ENCODE peak calls at places on chromosomes 13 and 19, in seven cellular contexts. W, V, R, D, I, Z and C are unnamed samples.

GRCh38 chr13:54636231-54636630 is 1607.6 kb downstream of the OLFM4 start:
- DNase-seq in D (no peak), Z (no peak), W (no peak), V (no peak), R (no peak), I (no peak), C (no peak)

GRCh38 chr19:9971341-9971897 is 35.1 kb upstream of the OLFM2 start:
- DNase-seq in D (no peak), W (no peak), R (no peak), I (no peak), Z (no peak), V (no peak), C (no peak)

GRCh38 chr19:11414544-11414943 is 4.6 kb downstream of the RGL3 start:
- DNase-seq in W (no peak), V (no peak), Z (no peak), R (no peak), D (no peak), I (no peak), C (no peak)

GRCh38 chr19:50258918-50259372 is 55.5 kb downstream of the MYH14 start:
- DNase-seq in D (no peak), I (no peak), V (no peak), W (no peak), Z (no peak), R (peak; percentile 24), C (no peak)

GRCh38 chr13:48773531-48774275 is 120.0 kb downstream of the CYSLTR2 start:
- DNase-seq in I (no peak), V (no peak), D (no peak), Z (no peak), R (no peak), W (no peak), C (no peak)

GRCh38 chr19:31262673-31263308 is 86.4 kb downstream of the TSHZ3 start:
- DNase-seq in D (no peak), I (no peak), V (no peak), R (no peak), Z (no peak), W (no peak), C (peak; percentile 19)

GRCh38 chr13:27425151-27425917 is 915 bp downstream of the GTF3A start:
- DNase-seq in Z (no peak), I (no peak), D (no peak), R (no peak), V (no peak), W (no peak), C (no peak)

GRCh38 chr19:19217110-19217509 is 5.4 kb downstream of the NCAN start:
- DNase-seq in R (no peak), W (no peak), D (no peak), V (no peak), I (no peak), Z (no peak), C (no peak)

GRCh38 chr19:8397746-8398721 is 7.9 kb downstream of the RAB11B start:
- DNase-seq in I (no peak), V (no peak), R (no peak), D (no peak), W (no peak), Z (no peak), C (peak; percentile 45)

GRCh38 chr19:10222201-10222890 is 8.8 kb downstream of the S1PR2 start:
- DNase-seq in V (no peak), I (no peak), Z (no peak), D (no peak), W (no peak), R (no peak), C (no peak)

GRCh38 chr19:15195381-15195964 is 5.3 kb downstream of the NOTCH3 start:
- DNase-seq in I (no peak), W (no peak), Z (peak; percentile 74), D (peak; percentile 85), V (no peak), R (peak; percentile 29), C (no peak)

GRCh38 chr13:109332501-109333499 is 453.6 kb downstream of the IRS2 start:
- DNase-seq in W (no peak), R (peak; percentile 19), Z (no peak), V (no peak), I (no peak), D (no peak), C (no peak)

GRCh38 chr19:57807541-57807940 is 7.2 kb downstream of the ZNF552 start:
- DNase-seq in D (no peak), R (no peak), I (no peak), W (no peak), Z (no peak), V (no peak), C (no peak)

GRCh38 chr19:16274466-16274865 is 50.2 kb upstream of the KLF2 start:
- DNase-seq in Z (no peak), R (no peak), I (peak; percentile 67), W (no peak), V (no peak), D (no peak), C (no peak)

GRCh38 chr19:30448386-30449130 is 76.4 kb downstream of the ZNF536 start:
- DNase-seq in Z (no peak), D (no peak), V (no peak), W (no peak), I (no peak), R (no peak), C (no peak)

GRCh38 chr13:29435125-29435911 is 160.2 kb downstream of the SLC7A1 start:
- DNase-seq in Z (peak; percentile 40), V (peak; percentile 88), W (peak; percentile 8), D (no peak), R (no peak), I (peak; percentile 25), C (no peak)

GRCh38 chr13:77233159-77233558 is 93.7 kb downstream of the MYCBP2 start:
- DNase-seq in Z (no peak), W (no peak), V (no peak), I (no peak), R (no peak), D (no peak), C (no peak)
- H3K4me1 ChIP-seq in Z (no peaks in the 10 kb centered on the region), W (no peaks in the 10 kb centered on the region), V (no peaks in the 10 kb centered on the region), I (no peaks in the 10 kb centered on the region), R (no peaks in the 10 kb centered on the region), D (no peaks in the 10 kb centered on the region), C (no peaks in the 10 kb centered on the region)

GRCh38 chr19:40718774-40719391 is 2.0 kb downstream of the ITPKC start:
- DNase-seq in W (peak; percentile 54), Z (peak; percentile 64), I (peak; percentile 72), V (peak; percentile 89), R (peak; percentile 93), D (peak; percentile 89), C (peak; percentile 94)
- TF ChIP-seq POLR2A in W (peak; percentile 21), Z (peak; percentile 22), I (peak; percentile 9), V (no peak), R (peak; percentile 41), D (peak; percentile 53), C (no peak)

DNA sequence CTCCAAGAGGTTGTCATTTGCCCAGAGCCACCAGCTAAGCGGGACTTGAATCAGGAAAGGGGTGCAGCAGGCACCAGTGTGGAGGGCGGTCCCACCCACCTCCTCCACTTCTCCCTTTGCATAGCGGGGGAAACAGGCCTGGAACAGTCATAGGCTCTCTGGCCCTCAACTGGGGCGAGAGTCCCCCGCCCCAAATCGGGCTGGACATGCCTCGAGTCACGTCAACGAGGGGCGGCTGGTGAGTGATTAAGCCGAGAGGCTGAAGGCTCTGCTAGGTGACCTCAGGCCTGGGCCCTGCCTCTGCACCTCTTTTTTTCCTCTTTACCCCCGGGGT is 398 bp upstream of the ARRDC2 start:
- DNase-seq in D (no peak), Z (no peak), W (no peak), V (no peak), R (no peak), I (no peak), C (no peak)
- H3K4me1 ChIP-seq in D (no peaks in the 10 kb centered on the region), Z (peaks cover 5% of the 10 kb centered on the region), W (no peaks in the 10 kb centered on the region), V (no peaks in the 10 kb centered on the region), R (peaks cover 23% of the 10 kb centered on the region), I (peaks cover 4% of the 10 kb centered on the region), C (no peaks in the 10 kb centered on the region)

DNA sequence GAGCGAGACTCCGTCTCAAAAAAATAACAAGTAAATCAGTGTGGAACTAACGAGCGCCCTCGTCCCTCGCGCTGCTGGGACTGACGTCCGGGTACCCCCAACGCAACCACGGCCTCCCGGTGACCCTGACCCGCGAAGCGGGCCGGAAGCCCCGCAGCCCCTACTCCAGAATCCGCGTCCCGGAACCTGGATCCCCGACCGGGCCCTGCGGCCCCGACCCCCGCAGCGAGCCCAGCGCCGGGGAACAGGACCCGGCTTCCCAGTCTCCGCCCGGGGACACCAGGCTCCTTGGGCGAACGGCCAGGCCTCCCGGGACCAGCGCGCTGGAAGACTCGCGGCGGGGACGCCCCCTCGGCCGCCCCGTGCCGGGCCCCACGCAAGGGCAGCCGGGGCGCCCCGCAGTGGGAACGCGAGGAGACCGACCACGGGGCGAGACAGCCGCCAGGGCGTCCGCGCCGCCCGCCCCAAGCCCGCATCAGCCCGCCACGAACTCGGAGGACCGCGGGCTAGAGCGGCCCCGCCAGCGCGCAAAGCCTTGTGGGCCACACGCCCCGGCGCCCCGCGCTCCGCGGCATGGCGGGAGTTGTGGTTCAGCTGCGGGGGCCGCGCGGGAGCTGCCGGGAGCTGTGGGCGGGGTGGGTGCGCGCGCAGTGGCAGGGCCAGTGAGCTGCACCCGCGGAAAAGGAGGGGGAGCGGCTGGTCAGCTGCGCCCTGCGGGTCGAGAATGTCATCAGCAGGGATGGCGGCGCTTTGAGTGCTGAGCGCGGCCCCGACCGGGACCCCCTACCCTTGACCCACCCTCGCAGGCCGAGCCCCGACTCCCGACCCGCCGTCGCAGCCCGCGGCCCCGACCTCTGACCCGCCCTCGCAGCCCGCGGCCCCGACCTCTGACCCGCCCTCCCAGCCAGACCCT is 7.5 kb upstream of the MADCAM1 start:
- DNase-seq in W (peak; percentile 87), I (peak; percentile 95), Z (peak; percentile 98), V (peak; percentile 97), R (peak; percentile 95), D (peak; percentile 98), C (peak; percentile 97)
- TF ChIP-seq POLR2A in W (peak; percentile 76), I (peak; percentile 78), Z (peak; percentile 91), V (peak; percentile 36), R (peak; percentile 72), D (peak; percentile 53), C (peak; percentile 87)

GRCh38 chr19:34489175-34489574 is 7.6 kb downstream of the WTIP start:
- DNase-seq in I (no peak), R (no peak), Z (no peak), W (no peak), V (no peak), D (no peak), C (no peak)
- H3K4me1 ChIP-seq in I (peaks cover 5% of the 10 kb centered on the region), R (peaks cover 2% of the 10 kb centered on the region), Z (peaks cover 14% of the 10 kb centered on the region), W (no peaks in the 10 kb centered on the region), V (no peaks in the 10 kb centered on the region), D (no peaks in the 10 kb centered on the region), C (no peaks in the 10 kb centered on the region)

GRCh38 chr19:36378625-36379509 is at the start of gene ZFP14:
- DNase-seq in W (peak; percentile 83), I (peak; percentile 90), R (peak; percentile 95), D (peak; percentile 89), Z (peak; percentile 96), V (peak; percentile 95), C (peak; percentile 96)
- TF ChIP-seq POLR2A in W (peak; percentile 70), I (peak; percentile 48), R (peak; percentile 74), D (peak; percentile 50), Z (peak; percentile 93), V (peak; percentile 80), C (peak; percentile 75)

GRCh38 chr19:42199440-42200115 is 17.9 kb downstream of the DEDD2 start:
- DNase-seq in Z (peak; percentile 55), D (no peak), I (no peak), W (no peak), V (peak; percentile 76), R (peak; percentile 53), C (peak; percentile 75)
- H3K4me1 ChIP-seq in Z (peaks cover 4% of the 10 kb centered on the region), D (no peaks in the 10 kb centered on the region), I (no peaks in the 10 kb centered on the region), W (no peaks in the 10 kb centered on the region), V (no peaks in the 10 kb centered on the region), R (no peaks in the 10 kb centered on the region), C (no peaks in the 10 kb centered on the region)

GRCh38 chr19:18156841-18157464 is 4.0 kb downstream of the PIK3R2 start:
- DNase-seq in D (peak; percentile 87), W (peak; percentile 55), I (peak; percentile 98), R (peak; percentile 94), V (peak; percentile 96), Z (peak; percentile 95), C (peak; percentile 88)
- TF ChIP-seq POLR2A in D (no peak), W (peak; percentile 27), I (no peak), R (no peak), V (no peak), Z (no peak), C (no peak)